ENCODE peak calls at places on chromosomes 7 and 10, in four cellular contexts. B is IMR-90, F is H1, R is mesendoderm. V is an unnamed sample.

GRCh38 chr10:14995964-14996565 is 36.9 kb downstream of the MEIG1 start:
- DNase-seq in B (no peak), F (no peak), R (no peak), V (no peak)

GRCh38 chr10:118868618-118869017 is 113.8 kb upstream of the CACUL1 start:
- DNase-seq in B (no peak), F (no peak), R (peak), V (no peak)

GRCh38 chr10:79260803-79261740 is 86.2 kb upstream of the PPIF start:
- DNase-seq in B (peak), F (no peak), R (peak), V (peak)

GRCh38 chr10:124388823-124389612 is 29.7 kb downstream of the OAT start:
- DNase-seq in B (peak), F (peak), R (peak), V (peak)

GRCh38 chr10:128324468-128324867 is 198.2 kb upstream of the MKI67 start:
- DNase-seq in B (no peak), F (no peak), R (no peak), V (no peak)

GRCh38 chr7:30845426-30846135 is 66.1 kb upstream of the AQP1 start:
- DNase-seq in B (peak), F (no peak), R (no peak), V (no peak)

GRCh38 chr10:69428138-69428537 is 11.4 kb upstream of the TACR2 start:
- DNase-seq in B (no peak), F (no peak), R (no peak), V (no peak)

GRCh38 chr7:80294321-80294720 is 159.7 kb downstream of the GNAI1 start:
- DNase-seq in B (peak), F (no peak), R (no peak), V (no peak)

GRCh38 chr10:127756264-127756663 is 19.3 kb downstream of the FOXI2 start:
- DNase-seq in B (no peak), F (no peak), R (no peak), V (no peak)

DNA sequence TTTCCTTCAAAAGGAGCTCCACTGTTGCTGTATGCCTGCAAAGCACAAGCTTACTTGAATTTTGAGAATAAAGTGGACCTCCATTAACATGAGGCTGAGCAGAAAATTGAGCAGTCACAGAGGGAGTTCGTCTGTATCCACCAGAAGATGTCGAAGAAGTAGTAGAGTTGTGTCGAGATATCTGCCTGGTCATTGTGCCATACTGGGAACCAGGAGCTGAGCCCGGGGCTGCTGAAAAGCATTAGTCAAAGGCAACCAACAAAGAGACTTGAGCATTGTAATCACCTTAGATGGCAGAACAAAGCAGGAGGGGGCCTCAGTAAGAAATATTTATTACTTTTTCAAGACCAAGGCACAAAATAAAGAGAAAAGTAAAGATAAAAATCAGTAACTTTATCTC is 61.5 kb downstream of the PDSS1 start:
- DNase-seq in B (no peak), F (no peak), R (peak), V (no peak)
- H4K5ac ChIP-seq in B (no peak), F (no peak), R (no peak), V (no peak)

GRCh38 chr7:132148876-132149275 is 427.4 kb downstream of the PLXNA4 start:
- DNase-seq in B (no peak), F (no peak), R (no peak), V (no peak)

GRCh38 chr7:132142006-132142405 is 434.3 kb downstream of the PLXNA4 start:
- DNase-seq in B (no peak), F (no peak), R (peak), V (no peak)

GRCh38 chr7:132141109-132141508 is 435.2 kb downstream of the PLXNA4 start:
- DNase-seq in B (no peak), F (no peak), R (no peak), V (no peak)

GRCh38 chr7:132145063-132145462 is 431.2 kb downstream of the PLXNA4 start:
- DNase-seq in B (no peak), F (no peak), R (no peak), V (no peak)

GRCh38 chr7:132145466-132145865 is 430.8 kb downstream of the PLXNA4 start:
- DNase-seq in B (peak), F (no peak), R (peak), V (no peak)
- H2BK15ac ChIP-seq in B (no peak), F (no peak), R (no peak), V (no peak)

DNA sequence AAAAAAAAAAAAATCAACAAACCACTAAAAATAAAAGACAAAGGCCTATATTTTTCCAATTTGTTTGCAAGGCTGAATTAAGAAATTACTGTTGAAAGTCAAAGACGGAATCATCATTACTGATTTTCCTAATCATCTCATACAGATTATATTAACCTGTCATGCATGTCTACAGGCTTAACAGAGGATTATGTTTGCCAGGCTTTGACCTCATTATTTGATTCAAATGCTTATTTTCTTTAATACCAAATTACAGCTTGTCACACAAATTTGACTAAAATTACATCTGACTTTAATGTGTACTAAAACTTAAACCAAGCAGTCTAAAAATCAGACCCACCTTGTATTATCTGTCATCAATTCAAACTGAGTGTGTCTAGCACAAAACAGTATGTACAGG is 21.2 kb downstream of the KIF5B start:
- DNase-seq in B (no peak), F (no peak), R (no peak), V (no peak)
- H4K5ac ChIP-seq in B (no peak), F (no peak), R (no peak), V (no peak)

GRCh38 chr7:155203882-155204691 is 93.6 kb upstream of the INSIG1 start:
- DNase-seq in B (no peak), F (no peak), R (no peak), V (no peak)
- H2BK15ac ChIP-seq in B (no peak), F (peak), R (no peak), V (no peak)

GRCh38 chr10:32039745-32040144 is 16.5 kb downstream of the KIF5B start:
- DNase-seq in B (no peak), F (no peak), R (no peak), V (no peak)
- H4K5ac ChIP-seq in B (no peak), F (no peak), R (no peak), V (no peak)